ENCODE peak calls at places on chromosomes 3 and 15, in four cellular contexts. V, C, N and A are unnamed samples.
A peak's percentile ranks its signal among the peaks of the same experiment; 100 is the strongest.

GRCh38 chr3:10977864-10978510 is 14.6 kb upstream of the SLC6A1 start:
- DNase-seq in V (no peak), C (no peak), N (no peak), A (no peak)

GRCh38 chr3:46109635-46110005 is 82.3 kb upstream of the XCR1 start:
- DNase-seq in V (peak; percentile 19), C (no peak), N (no peak), A (no peak)

GRCh38 chr3:57856675-57857074 is 100.6 kb downstream of the SLMAP start:
- DNase-seq in V (no peak), C (no peak), N (no peak), A (no peak)

GRCh38 chr3:70963412-70963811 is 620.1 kb downstream of the FOXP1 start:
- DNase-seq in V (peak; percentile 79), C (no peak), N (no peak), A (no peak)

GRCh38 chr15:88938802-88939485 is 25.8 kb upstream of the MFGE8 start:
- DNase-seq in V (no peak), C (no peak), N (no peak), A (no peak)

GRCh38 chr15:45181491-45182285 is 6.1 kb downstream of the SHF start:
- DNase-seq in V (no peak), C (no peak), N (no peak), A (no peak)

GRCh38 chr3:147756478-147756877 is 347.3 kb downstream of the ZIC1 start:
- DNase-seq in V (no peak), C (no peak), N (no peak), A (no peak)

GRCh38 chr15:80609512-80609946 is 85.6 kb upstream of the ABHD17C start:
- DNase-seq in V (no peak), C (no peak), N (no peak), A (no peak)

GRCh38 chr3:65029130-65029529 is 341.3 kb upstream of the ADAMTS9 start:
- DNase-seq in V (no peak), C (no peak), N (no peak), A (no peak)

GRCh38 chr3:176202652-176203051 is 994.6 kb downstream of the TBL1XR1 start:
- DNase-seq in V (no peak), C (no peak), N (no peak), A (no peak)

GRCh38 chr3:17891139-17891850 is 148.9 kb upstream of the TBC1D5 start:
- DNase-seq in V (no peak), C (no peak), N (no peak), A (peak; percentile 18)

GRCh38 chr15:27844018-27844666 is 255.0 kb downstream of the OCA2 start:
- DNase-seq in V (peak; percentile 41), C (no peak), N (no peak), A (no peak)

GRCh38 chr3:179148446-179149238 is 485 bp downstream of the PIK3CA start:
- DNase-seq in V (no peak), C (peak; percentile 63), N (peak; percentile 43), A (no peak)

GRCh38 chr3:178062126-178062525 is 474.1 kb upstream of the KCNMB2 start:
- DNase-seq in V (peak; percentile 43), C (no peak), N (no peak), A (no peak)

GRCh38 chr3:62585861-62586260 is 212.5 kb upstream of the FEZF2 start:
- DNase-seq in V (no peak), C (no peak), N (no peak), A (no peak)

GRCh38 chr3:8301977-8302589 is 199.5 kb upstream of the LMCD1 start:
- DNase-seq in V (peak; percentile 63), C (no peak), N (no peak), A (peak; percentile 27)

GRCh38 chr3:195546130-195546560 is 3.0 kb upstream of the PPP1R2 start:
- DNase-seq in V (peak; percentile 59), C (peak; percentile 63), N (peak; percentile 83), A (peak; percentile 81)

GRCh38 chr15:79372428-79372827 is 59.7 kb upstream of the MINAR1 start:
- DNase-seq in V (no peak), C (no peak), N (no peak), A (no peak)

GRCh38 chr15:29126821-29127461 is 142.7 kb downstream of the NSMCE3 start:
- DNase-seq in V (no peak), C (peak; percentile 13), N (no peak), A (no peak)

GRCh38 chr3:129308636-129309035 is 30.0 kb downstream of the HMCES start:
- DNase-seq in V (no peak), C (no peak), N (no peak), A (no peak)

GRCh38 chr3:129304553-129305222 is 26.0 kb downstream of the HMCES start:
- DNase-seq in V (no peak), C (no peak), N (no peak), A (no peak)

GRCh38 chr3:129305592-129306091 is 27.0 kb downstream of the HMCES start:
- DNase-seq in V (peak; percentile 43), C (peak; percentile 91), N (peak; percentile 95), A (no peak)

GRCh38 chr3:129304141-129304540 is 25.5 kb downstream of the HMCES start:
- DNase-seq in V (no peak), C (no peak), N (no peak), A (no peak)
- H3K4me3 ChIP-seq in V (no peak overlapping the region), C (no peak overlapping the region), N (no peak overlapping the region), A (no peak overlapping the region)

GRCh38 chr15:70513818-70514217 is 249.5 kb downstream of the UACA start:
- DNase-seq in V (no peak), C (no peak), N (no peak), A (no peak)

GRCh38 chr15:70509282-70510272 is 253.8 kb downstream of the UACA start:
- DNase-seq in V (no peak), C (no peak), N (peak; percentile 69), A (no peak)

GRCh38 chr15:70514236-70514635 is 249.1 kb downstream of the UACA start:
- DNase-seq in V (no peak), C (no peak), N (no peak), A (no peak)

GRCh38 chr15:70510433-70510832 is 252.9 kb downstream of the UACA start:
- DNase-seq in V (no peak), C (no peak), N (no peak), A (no peak)

GRCh38 chr15:70512772-70513362 is 250.5 kb downstream of the UACA start:
- DNase-seq in V (no peak), C (no peak), N (peak; percentile 38), A (no peak)
- TF ChIP-seq CTCF in V (peak; percentile 53), C (no peak), N (peak; percentile 26), A (peak; percentile 92)

DNA sequence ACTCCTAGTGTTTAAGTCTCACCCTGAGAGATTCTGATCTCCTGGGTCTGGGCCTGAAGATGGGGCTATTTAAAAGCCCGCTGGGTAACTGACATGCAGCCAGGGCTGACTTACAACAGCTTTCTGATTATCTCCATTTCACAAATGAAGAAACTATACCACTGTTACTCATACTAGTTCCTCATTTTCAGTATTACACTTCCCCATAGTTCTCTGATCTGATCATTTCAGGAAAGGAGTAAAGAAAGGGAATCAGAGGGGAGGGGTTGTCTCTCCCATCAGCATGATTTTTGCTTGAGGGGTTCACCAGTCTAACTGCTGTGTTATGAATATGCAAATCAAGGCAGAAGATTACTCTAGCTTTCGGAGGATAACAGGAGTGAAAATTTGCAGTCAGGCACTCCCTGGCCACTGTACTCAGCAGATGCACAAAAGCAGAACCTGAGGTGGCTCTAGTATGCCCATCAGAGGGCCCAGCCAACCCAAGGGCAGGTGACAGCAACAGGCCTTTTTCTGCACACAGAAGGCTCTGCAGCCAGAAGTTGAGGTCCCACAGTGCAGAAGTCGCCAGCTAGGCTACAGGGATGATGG is 59.4 kb downstream of the DAPK2 start:
- DNase-seq in V (no peak), C (no peak), N (peak; percentile 32), A (no peak)
- H3K4me3 ChIP-seq in V (no peak overlapping the region), C (no peak overlapping the region), N (no peak overlapping the region), A (no peak overlapping the region)

GRCh38 chr3:127858477-127858876 is 36.2 kb upstream of the MGLL start:
- DNase-seq in V (no peak), C (no peak), N (no peak), A (no peak)

GRCh38 chr3:127856801-127857200 is 34.5 kb upstream of the MGLL start:
- DNase-seq in V (no peak), C (no peak), N (no peak), A (no peak)

GRCh38 chr3:127855246-127855645 is 32.9 kb upstream of the MGLL start:
- DNase-seq in V (no peak), C (no peak), N (no peak), A (no peak)

GRCh38 chr3:127859706-127860105 is 37.4 kb upstream of the MGLL start:
- DNase-seq in V (no peak), C (no peak), N (no peak), A (no peak)

GRCh38 chr3:127857270-127857801 is 35.0 kb upstream of the MGLL start:
- DNase-seq in V (no peak), C (no peak), N (no peak), A (no peak)
- TF ChIP-seq CTCF in V (peak; percentile 15), C (no peak), N (no peak), A (peak; percentile 39)

DNA sequence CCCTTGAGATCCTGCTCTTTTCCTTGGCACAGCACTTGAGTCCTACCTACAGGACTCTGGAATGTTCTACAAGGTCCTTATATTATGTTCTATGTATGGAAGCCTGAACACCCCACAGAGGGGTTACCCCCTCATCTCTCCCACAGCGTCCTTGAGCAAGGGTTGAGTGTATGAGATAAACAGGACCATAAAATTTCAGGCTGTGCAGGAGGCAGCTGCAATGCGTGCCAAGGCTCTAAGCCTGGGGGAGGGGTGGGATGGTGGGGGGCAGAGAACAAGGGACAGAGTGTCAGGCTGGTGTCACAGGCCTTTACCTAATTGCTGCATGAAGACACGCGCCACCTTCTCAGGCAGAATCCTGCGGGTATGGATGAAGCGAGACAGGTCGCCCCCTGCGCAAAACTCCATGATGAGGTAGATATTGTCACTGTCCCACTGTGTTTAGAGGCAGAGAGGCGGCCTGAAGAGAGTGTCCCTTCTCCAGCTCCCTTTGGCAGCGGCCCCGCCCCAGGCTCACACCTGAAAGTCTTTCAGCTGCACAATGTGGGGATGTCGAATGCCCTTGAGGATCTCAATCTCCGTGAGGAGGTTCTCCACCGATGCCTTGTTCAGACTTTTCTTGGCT is 1.1 kb downstream of the ULK3 start:
- DNase-seq in V (no peak), C (peak; percentile 45), N (no peak), A (no peak)
- H3K4me3 ChIP-seq in V (peak overlapping the region; percentile 87), C (peak overlapping the region; percentile 57), N (peak overlapping the region; percentile 29), A (peak overlapping the region; percentile 92)

DNA sequence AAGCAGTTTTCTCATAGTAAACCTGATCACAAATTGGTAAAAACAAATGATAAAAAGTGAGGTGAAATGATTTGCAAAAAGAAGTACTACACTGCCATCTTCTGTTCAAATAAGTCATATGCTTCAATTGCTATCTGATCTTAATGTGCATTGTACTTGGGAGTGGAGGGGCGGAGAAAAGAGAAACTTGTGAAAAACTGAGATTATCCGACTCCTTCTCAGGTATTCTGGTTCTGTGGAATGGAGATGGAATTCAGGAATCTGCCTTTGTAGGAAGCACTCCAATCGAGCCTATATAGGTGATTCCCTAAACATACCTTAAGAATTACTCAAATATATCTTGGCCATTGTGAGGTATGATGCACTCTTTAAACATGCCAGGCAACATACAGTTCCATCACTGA is 180.6 kb downstream of the CHL1 start:
- DNase-seq in V (peak; percentile 24), C (no peak), N (no peak), A (no peak)
- TF ChIP-seq CTCF in V (peak; percentile 39), C (no peak), N (peak; percentile 18), A (peak; percentile 57)

GRCh38 chr3:197714251-197714650 is 22.5 kb downstream of the RUBCN start:
- DNase-seq in V (no peak), C (no peak), N (no peak), A (no peak)

GRCh38 chr3:197709135-197709534 is 27.6 kb downstream of the RUBCN start:
- DNase-seq in V (no peak), C (no peak), N (no peak), A (no peak)

GRCh38 chr3:197713477-197713822 is 23.3 kb downstream of the RUBCN start:
- DNase-seq in V (no peak), C (no peak), N (no peak), A (no peak)

GRCh38 chr3:197706658-197707057 is 30.0 kb downstream of the RUBCN start:
- DNase-seq in V (no peak), C (no peak), N (no peak), A (no peak)

GRCh38 chr3:197711973-197712707 is 24.6 kb downstream of the RUBCN start:
- DNase-seq in V (peak; percentile 93), C (peak; percentile 87), N (peak; percentile 85), A (peak; percentile 95)
- H3K4me3 ChIP-seq in V (peak overlapping the region; percentile 38), C (peak overlapping the region; percentile 24), N (no peak overlapping the region), A (peak overlapping the region; percentile 32)